ENCODE peak calls at places on chromosomes 7 and 10, in eight cellular contexts. A is posterior cingulate gyrus, K is activated T-helper 1 cell treated with Interleukin-2 at 50 U/mL for 16 hours, F is ACHN, V is H7, S is keratinocyte, X is HS-27A, E is bronchial epithelial cell. J is an unnamed sample.
A peak's percentile ranks its signal among the peaks of the same experiment; 100 is the strongest.

GRCh38 chr10:86139066-86139657 is 227.4 kb downstream of the GRID1 start:
- DNase-seq in V (peak; percentile 89), E (no peak), K (no peak), X (no peak), F (peak; percentile 53), S (no peak), A (peak; percentile 83), J (no peak)

GRCh38 chr7:49848211-49848841 is 74.9 kb downstream of the VWC2 start:
- DNase-seq in V (no peak), E (peak; percentile 13), F (peak; percentile 49), A (peak; percentile 75), K (no peak), X (no peak), S (no peak), J (no peak)

GRCh38 chr10:132670546-132670945 is 115.4 kb downstream of the NKX6-2 start:
- DNase-seq in E (no peak), S (no peak), X (no peak), F (no peak), K (no peak), A (no peak), V (peak; percentile 50), J (no peak)

GRCh38 chr7:923108-924041 is 31.1 kb downstream of the ADAP1 start:
- DNase-seq in F (no peak), V (no peak), K (peak; percentile 86), E (no peak), X (no peak), A (peak; percentile 89), S (no peak), J (no peak)

GRCh38 chr10:34407227-34407626 is 407.9 kb downstream of the PARD3 start:
- DNase-seq in E (no peak), V (no peak), A (no peak), F (no peak), K (no peak), X (no peak), S (no peak), J (no peak)

GRCh38 chr7:14846405-14846804 is 56.1 kb downstream of the DGKB start:
- DNase-seq in K (no peak), A (no peak), X (no peak), S (no peak), V (peak; percentile 45), E (no peak), F (no peak), J (no peak)

GRCh38 chr10:64726466-64726865 is 1205.3 kb downstream of the REEP3 start:
- DNase-seq in S (no peak), F (no peak), K (no peak), V (no peak), A (no peak), E (peak; percentile 83), X (no peak), J (no peak)

GRCh38 chr10:36675458-36675880 is 449.9 kb upstream of the ANKRD30A start:
- DNase-seq in V (no peak), E (peak; percentile 31), K (no peak), S (no peak), A (no peak), X (peak; percentile 61), F (no peak), J (no peak)

GRCh38 chr7:13834328-13834761 is 155.1 kb downstream of the ETV1 start:
- DNase-seq in S (no peak), E (no peak), V (peak; percentile 20), K (no peak), X (no peak), A (no peak), F (no peak), J (no peak)

GRCh38 chr10:132572545-132572937 is 35.0 kb downstream of the INPP5A start:
- DNase-seq in A (peak; percentile 22), K (no peak), X (no peak), E (no peak), S (no peak), V (peak; percentile 57), F (peak; percentile 37), J (no peak)

GRCh38 chr10:89659185-89660131 is 14.4 kb upstream of the PANK1 start:
- DNase-seq in K (no peak), A (no peak), F (no peak), X (peak; percentile 47), E (no peak), V (no peak), S (no peak), J (no peak)

GRCh38 chr7:37320140-37320839 is 128.4 kb downstream of the ELMO1 start:
- DNase-seq in X (no peak), F (no peak), A (no peak), S (no peak), K (no peak), E (peak; percentile 5), V (no peak), J (no peak)

GRCh38 chr10:97821308-97822038 is 28.2 kb upstream of the GOLGA7B start:
- DNase-seq in F (no peak), A (peak; percentile 84), S (no peak), E (no peak), X (no peak), V (peak; percentile 84), K (no peak), J (no peak)

GRCh38 chr7:117273325-117274292 is 49.2 kb downstream of the WNT2 start:
- DNase-seq in S (peak; percentile 48), V (no peak), K (no peak), A (no peak), F (no peak), X (no peak), E (peak; percentile 91), J (no peak)

GRCh38 chr7:51303142-51303525 is 13.5 kb downstream of the COBL start:
- DNase-seq in K (no peak), E (no peak), X (no peak), S (no peak), F (peak; percentile 13), V (no peak), A (no peak), J (no peak)

GRCh38 chr7:2660359-2661095 is 27.5 kb upstream of the AMZ1 start:
- DNase-seq in A (peak; percentile 82), V (peak; percentile 82), F (no peak), K (no peak), E (no peak), X (no peak), S (no peak), J (no peak)

GRCh38 chr7:100895956-100896742 is 461 bp upstream of the ACHE start:
- DNase-seq in S (no peak), V (peak; percentile 72), X (no peak), K (no peak), E (no peak), F (peak; percentile 50), A (peak; percentile 90), J (no peak)

GRCh38 chr7:115707236-115707635 is 323.3 kb downstream of the TFEC start:
- DNase-seq in S (no peak), V (peak; percentile 4), K (no peak), E (peak; percentile 42), A (no peak), X (peak; percentile 7), F (peak; percentile 65), J (no peak)

GRCh38 chr7:100894860-100895700 is 608 bp downstream of the ACHE start:
- DNase-seq in F (peak; percentile 56), E (no peak), A (peak; percentile 94), V (peak; percentile 97), X (no peak), K (no peak), S (no peak), J (no peak)

GRCh38 chr10:122827302-122827701 is 18.4 kb downstream of the CUZD1 start:
- DNase-seq in A (no peak), X (no peak), S (no peak), K (no peak), E (no peak), V (no peak), F (no peak), J (no peak)

GRCh38 chr10:97025613-97026242 is 160.0 kb downstream of the SLIT1 start:
- DNase-seq in E (peak; percentile 27), V (peak; percentile 83), A (peak; percentile 92), S (peak; percentile 2), K (no peak), F (peak; percentile 56), X (no peak), J (no peak)

GRCh38 chr10:97584060-97584797 is at the start of gene HOGA1:
- DNase-seq in S (peak; percentile 86), K (no peak), E (peak; percentile 83), V (peak; percentile 91), F (peak; percentile 99), X (peak; percentile 47), A (peak; percentile 97), J (peak; percentile 87)

GRCh38 chr7:83413831-83414230 is 235.1 kb downstream of the SEMA3E start:
- DNase-seq in K (no peak), V (no peak), X (peak; percentile 0), E (no peak), F (no peak), S (no peak), A (no peak), J (no peak)

J was measured in amygdala.